ENCODE peak calls at places on chromosomes 3 and 15, in four cellular contexts. N, Y, P and L are unnamed samples.

GRCh38 chr15:91357011-91357410 is 257.0 kb downstream of the SV2B start:
- DNase-seq in P (no peak), Y (no peak), N (no peak), L (no peak)

GRCh38 chr3:12799525-12800440 is 3.3 kb downstream of the CAND2 start:
- DNase-seq in Y (no peak), N (no peak), P (no peak), L (no peak)

GRCh38 chr15:91258436-91258779 is 158.4 kb downstream of the SV2B start:
- DNase-seq in P (no peak), N (no peak), Y (peak), L (no peak)

GRCh38 chr15:59896652-59897051 is 107.5 kb upstream of the FOXB1 start:
- DNase-seq in N (no peak), P (no peak), Y (no peak), L (no peak)

GRCh38 chr3:76403556-76403955 is 618.2 kb upstream of the ZNF717 start:
- DNase-seq in Y (no peak), P (no peak), N (no peak), L (no peak)

GRCh38 chr3:185094691-185095090 is 58.2 kb downstream of the C3orf70 start:
- DNase-seq in N (no peak), Y (no peak), P (no peak), L (no peak)

GRCh38 chr15:88906551-88906950 is 6.6 kb downstream of the MFGE8 start:
- DNase-seq in Y (no peak), P (no peak), N (no peak), L (no peak)

GRCh38 chr15:43789409-43789808 is 2.7 kb upstream of the SERF2 start:
- DNase-seq in Y (no peak), N (no peak), P (no peak), L (no peak)

GRCh38 chr3:45145681-45146614 is at the start of gene CDCP1:
- DNase-seq in Y (peak), N (peak), P (no peak), L (no peak)

GRCh38 chr15:95698971-95699370 is 631.5 kb upstream of the NR2F2 start:
- DNase-seq in Y (no peak), N (no peak), P (no peak), L (no peak)

GRCh38 chr15:51936119-51936478 is 35.5 kb downstream of the LEO1 start:
- DNase-seq in P (no peak), Y (no peak), N (no peak), L (no peak)

GRCh38 chr15:91075761-91076160 is 24.3 kb upstream of the SV2B start:
- DNase-seq in N (no peak), P (no peak), Y (no peak), L (no peak)

GRCh38 chr15:25179673-25180511 is 225.1 kb downstream of the SNRPN start:
- DNase-seq in N (no peak), Y (no peak), P (no peak), L (no peak)

GRCh38 chr15:91471410-91471993 is 371.4 kb downstream of the SV2B start:
- DNase-seq in Y (peak), P (no peak), N (no peak), L (no peak)